ENCODE peak calls at places on chromosomes 3 and 15, in seven cellular contexts. One of them, this sample, is unnamed.
A peak's percentile ranks its signal among the peaks of the same experiment; 100 is the strongest.

GRCh38 chr15:65862682-65863081 is 6.6 kb upstream of the RAB11A start:
- DNase-seq in SK-N-SH: peak; percentile 72
- DNase-seq in HepG2: peak; percentile 85
- DNase-seq in H1: peak; percentile 76
- DNase-seq in K562: peak; percentile 83
- DNase-seq in GM12878: no peak
- DNase-seq in GM12892: peak; percentile 32
- DNase-seq in this sample: no peak

GRCh38 chr15:74006774-74007639 is 12.5 kb downstream of the PML start:
- DNase-seq in SK-N-SH: no peak
- DNase-seq in HepG2: no peak
- DNase-seq in H1: no peak
- DNase-seq in K562: no peak
- DNase-seq in GM12878: no peak
- DNase-seq in GM12892: no peak
- DNase-seq in this sample: no peak

GRCh38 chr3:129207347-129207947 is 23.8 kb upstream of the CNBP start:
- DNase-seq in SK-N-SH: no peak
- DNase-seq in HepG2: no peak
- DNase-seq in H1: no peak
- DNase-seq in K562: no peak
- DNase-seq in GM12878: no peak
- DNase-seq in GM12892: no peak
- DNase-seq in this sample: no peak

GRCh38 chr3:49654955-49655556 is 19.1 kb upstream of the APEH start:
- DNase-seq in SK-N-SH: no peak
- DNase-seq in HepG2: no peak
- DNase-seq in H1: no peak
- DNase-seq in K562: no peak
- DNase-seq in GM12878: no peak
- DNase-seq in GM12892: no peak
- DNase-seq in this sample: no peak

GRCh38 chr3:43294975-43295374 is 8.6 kb downstream of the SNRK start:
- DNase-seq in SK-N-SH: no peak
- DNase-seq in HepG2: peak; percentile 55
- DNase-seq in H1: no peak
- DNase-seq in K562: no peak
- DNase-seq in GM12878: no peak
- DNase-seq in GM12892: no peak
- DNase-seq in this sample: no peak

GRCh38 chr3:71119171-71119570 is 464.4 kb downstream of the FOXP1 start:
- DNase-seq in SK-N-SH: no peak
- DNase-seq in HepG2: no peak
- DNase-seq in H1: no peak
- DNase-seq in K562: no peak
- DNase-seq in GM12878: no peak
- DNase-seq in GM12892: no peak
- DNase-seq in this sample: no peak

GRCh38 chr3:64141476-64141875 is 83.8 kb downstream of the PRICKLE2 start:
- DNase-seq in SK-N-SH: no peak
- DNase-seq in HepG2: no peak
- DNase-seq in H1: no peak
- DNase-seq in K562: no peak
- DNase-seq in GM12878: no peak
- DNase-seq in GM12892: no peak
- DNase-seq in this sample: no peak

GRCh38 chr15:101179341-101180153 is 72.3 kb downstream of the CHSY1 start:
- DNase-seq in SK-N-SH: no peak
- DNase-seq in HepG2: no peak
- DNase-seq in H1: no peak
- DNase-seq in K562: no peak
- DNase-seq in GM12878: no peak
- DNase-seq in GM12892: no peak
- DNase-seq in this sample: no peak

GRCh38 chr15:65920121-65920520 is 50.8 kb downstream of the RAB11A start:
- DNase-seq in SK-N-SH: no peak
- DNase-seq in HepG2: no peak
- DNase-seq in H1: no peak
- DNase-seq in K562: no peak
- DNase-seq in GM12878: no peak
- DNase-seq in GM12892: no peak
- DNase-seq in this sample: no peak

GRCh38 chr3:187264946-187265345 is 26.6 kb downstream of the MASP1 start:
- DNase-seq in SK-N-SH: no peak
- DNase-seq in HepG2: no peak
- DNase-seq in H1: no peak
- DNase-seq in K562: no peak
- DNase-seq in GM12878: no peak
- DNase-seq in GM12892: no peak
- DNase-seq in this sample: no peak

GRCh38 chr3:83928391-83928790 is 1030.4 kb upstream of the CADM2 start:
- DNase-seq in SK-N-SH: peak; percentile 12
- DNase-seq in HepG2: peak; percentile 50
- DNase-seq in H1: no peak
- DNase-seq in K562: peak; percentile 13
- DNase-seq in GM12878: no peak
- DNase-seq in GM12892: no peak
- DNase-seq in this sample: peak; percentile 2

GRCh38 chr3:30355622-30356021 is 250.8 kb upstream of the TGFBR2 start:
- DNase-seq in SK-N-SH: no peak
- DNase-seq in HepG2: no peak
- DNase-seq in H1: no peak
- DNase-seq in K562: no peak
- DNase-seq in GM12878: no peak
- DNase-seq in GM12892: no peak
- DNase-seq in this sample: no peak

GRCh38 chr3:27724459-27725197 is 2.5 kb upstream of the EOMES start:
- DNase-seq in SK-N-SH: no peak
- DNase-seq in HepG2: no peak
- DNase-seq in H1: no peak
- DNase-seq in K562: no peak
- DNase-seq in GM12878: no peak
- DNase-seq in GM12892: no peak
- DNase-seq in this sample: no peak

GRCh38 chr3:141087071-141087824 is 36.1 kb downstream of the SPSB4 start:
- DNase-seq in SK-N-SH: no peak
- DNase-seq in HepG2: no peak
- DNase-seq in H1: no peak
- DNase-seq in K562: peak; percentile 22
- DNase-seq in GM12878: no peak
- DNase-seq in GM12892: no peak
- DNase-seq in this sample: no peak

GRCh38 chr3:64188810-64189560 is 36.3 kb downstream of the PRICKLE2 start:
- DNase-seq in SK-N-SH: no peak
- DNase-seq in HepG2: no peak
- DNase-seq in H1: no peak
- DNase-seq in K562: no peak
- DNase-seq in GM12878: no peak
- DNase-seq in GM12892: no peak
- DNase-seq in this sample: no peak

DNA sequence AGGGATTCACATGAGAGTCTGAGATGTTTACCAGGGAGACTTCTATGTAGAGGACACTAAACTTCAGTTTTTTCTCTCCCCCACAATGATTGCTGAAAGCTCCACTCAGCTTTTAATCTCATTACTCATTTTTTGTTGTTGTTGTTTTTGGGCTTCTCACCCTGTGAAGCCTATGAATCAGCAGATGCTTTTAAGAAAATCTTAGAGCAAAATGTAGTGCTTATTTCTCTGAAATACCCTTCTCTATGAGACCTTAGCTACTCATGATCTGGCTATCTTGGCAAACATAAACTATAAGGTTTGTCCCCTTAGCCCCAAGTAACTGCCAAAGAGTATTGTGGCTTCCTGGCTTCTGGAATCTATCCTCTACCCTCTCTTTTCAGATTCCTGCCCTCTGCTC is 537.3 kb downstream of the OCA2 start:
- DNase-seq in SK-N-SH: no peak
- DNase-seq in HepG2: no peak
- DNase-seq in H1: no peak
- DNase-seq in K562: no peak
- DNase-seq in GM12878: no peak
- DNase-seq in GM12892: no peak
- DNase-seq in this sample: no peak
- TF ChIP-seq TAF1 in SK-N-SH: no peak
- TF ChIP-seq TAF1 in HepG2: no peak
- TF ChIP-seq TAF1 in H1: no peak
- TF ChIP-seq TAF1 in K562: no peak
- TF ChIP-seq TAF1 in GM12878: no peak
- TF ChIP-seq TAF1 in GM12892: no peak
- TF ChIP-seq TAF1 in this sample: no peak

GRCh38 chr3:133021206-133021605 is 17.0 kb upstream of the TMEM108 start:
- DNase-seq in SK-N-SH: no peak
- DNase-seq in HepG2: no peak
- DNase-seq in H1: no peak
- DNase-seq in K562: no peak
- DNase-seq in GM12878: no peak
- DNase-seq in GM12892: no peak
- DNase-seq in this sample: no peak

GRCh38 chr3:133025546-133025945 is 12.6 kb upstream of the TMEM108 start:
- DNase-seq in SK-N-SH: no peak
- DNase-seq in HepG2: no peak
- DNase-seq in H1: no peak
- DNase-seq in K562: no peak
- DNase-seq in GM12878: no peak
- DNase-seq in GM12892: no peak
- DNase-seq in this sample: no peak

DNA sequence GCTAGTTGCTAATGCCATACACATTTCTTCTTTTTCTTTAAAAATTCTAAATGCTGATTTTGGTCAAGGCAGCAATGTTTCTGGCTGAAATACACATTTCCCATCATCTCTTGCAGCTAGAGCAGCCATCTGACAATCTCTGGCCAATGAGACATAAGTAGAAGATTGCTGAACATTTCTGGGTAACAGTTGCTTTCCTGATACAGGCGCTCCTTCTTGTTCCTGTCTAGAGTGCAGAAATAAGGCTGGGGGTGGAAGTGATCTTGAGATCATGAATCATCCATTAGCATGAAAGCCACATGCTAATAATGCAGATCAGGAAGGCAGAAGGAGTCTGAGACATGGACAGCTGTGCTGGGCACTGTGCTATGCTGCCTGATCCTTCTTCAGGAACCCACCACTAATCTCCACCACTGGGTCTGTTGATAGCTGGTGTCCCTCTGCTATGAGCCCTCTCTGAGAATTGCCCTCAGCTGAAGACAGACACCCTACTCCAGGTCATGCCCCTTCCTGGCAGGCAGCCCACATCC is 14.8 kb upstream of the TMEM108 start:
- DNase-seq in SK-N-SH: no peak
- DNase-seq in HepG2: no peak
- DNase-seq in H1: no peak
- DNase-seq in K562: no peak
- DNase-seq in GM12878: no peak
- DNase-seq in GM12892: no peak
- DNase-seq in this sample: no peak
- TF ChIP-seq TAF1 in SK-N-SH: no peak
- TF ChIP-seq TAF1 in HepG2: no peak
- TF ChIP-seq TAF1 in H1: no peak
- TF ChIP-seq TAF1 in K562: no peak
- TF ChIP-seq TAF1 in GM12878: no peak
- TF ChIP-seq TAF1 in GM12892: no peak
- TF ChIP-seq TAF1 in this sample: no peak

GRCh38 chr15:25844981-25845680 is 18.0 kb downstream of the ATP10A start:
- DNase-seq in SK-N-SH: no peak
- DNase-seq in HepG2: no peak
- DNase-seq in H1: no peak
- DNase-seq in K562: no peak
- DNase-seq in GM12878: no peak
- DNase-seq in GM12892: no peak
- DNase-seq in this sample: no peak
- TF ChIP-seq TAF1 in SK-N-SH: no peak
- TF ChIP-seq TAF1 in HepG2: no peak
- TF ChIP-seq TAF1 in H1: no peak
- TF ChIP-seq TAF1 in K562: no peak
- TF ChIP-seq TAF1 in GM12878: no peak
- TF ChIP-seq TAF1 in GM12892: no peak
- TF ChIP-seq TAF1 in this sample: no peak

DNA sequence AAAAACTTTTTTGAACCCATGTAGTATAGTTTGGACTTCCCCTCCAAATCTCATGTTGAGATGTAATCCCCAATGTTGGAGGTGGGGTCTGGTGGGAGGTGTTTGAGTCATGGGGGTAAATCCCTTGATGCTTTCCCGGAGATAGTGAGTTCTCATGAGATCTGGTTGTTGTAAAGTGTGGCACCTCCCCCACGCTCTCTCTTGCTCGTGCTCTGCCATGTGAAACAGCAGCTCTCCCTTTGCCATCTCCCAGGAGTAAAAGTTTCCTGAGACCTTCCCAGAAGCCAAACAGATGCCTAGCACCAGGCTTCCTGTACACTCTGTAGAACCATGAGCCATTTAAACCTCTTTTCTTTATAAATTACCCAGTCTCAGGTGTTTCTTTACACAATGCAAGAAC is 16.0 kb upstream of the RNU6-1 start:
- DNase-seq in SK-N-SH: no peak
- DNase-seq in HepG2: no peak
- DNase-seq in H1: no peak
- DNase-seq in K562: no peak
- DNase-seq in GM12878: peak; percentile 63
- DNase-seq in GM12892: no peak
- DNase-seq in this sample: no peak
- TF ChIP-seq TAF1 in SK-N-SH: no peak
- TF ChIP-seq TAF1 in HepG2: no peak
- TF ChIP-seq TAF1 in H1: no peak
- TF ChIP-seq TAF1 in K562: no peak
- TF ChIP-seq TAF1 in GM12878: no peak
- TF ChIP-seq TAF1 in GM12892: no peak
- TF ChIP-seq TAF1 in this sample: no peak

GRCh38 chr15:70281811-70282307 is 184.1 kb upstream of the TLE3 start:
- DNase-seq in SK-N-SH: no peak
- DNase-seq in HepG2: no peak
- DNase-seq in H1: no peak
- DNase-seq in K562: no peak
- DNase-seq in GM12878: no peak
- DNase-seq in GM12892: no peak
- DNase-seq in this sample: no peak
- TF ChIP-seq TAF1 in SK-N-SH: no peak
- TF ChIP-seq TAF1 in HepG2: no peak
- TF ChIP-seq TAF1 in H1: no peak
- TF ChIP-seq TAF1 in K562: no peak
- TF ChIP-seq TAF1 in GM12878: no peak
- TF ChIP-seq TAF1 in GM12892: no peak
- TF ChIP-seq TAF1 in this sample: no peak